ENCODE peak calls at places on chromosomes 3 and 15, in four cellular contexts. I, H, Z and E are unnamed samples.

GRCh38 chr3:101119535-101119934 is 126.3 kb upstream of the ABI3BP start:
- DNase-seq in I (no peak), H (no peak), Z (peak), E (no peak)

GRCh38 chr15:101031203-101031602 is 112.0 kb downstream of the LRRK1 start:
- DNase-seq in I (no peak), H (no peak), Z (peak), E (no peak)

GRCh38 chr3:183818706-183819624 is 6.4 kb downstream of the MAP6D1 start:
- DNase-seq in I (no peak), H (no peak), Z (no peak), E (no peak)

GRCh38 chr15:77817434-77817833 is 184.7 kb upstream of the LINGO1 start:
- DNase-seq in I (no peak), H (no peak), Z (no peak), E (no peak)

GRCh38 chr3:46442591-46443530 is 21.8 kb downstream of the LTF start:
- DNase-seq in I (no peak), H (peak), Z (no peak), E (no peak)

GRCh38 chr3:153848701-153849100 is 272.5 kb upstream of the ARHGEF26 start:
- DNase-seq in I (no peak), H (no peak), Z (no peak), E (no peak)

GRCh38 chr3:99534951-99535704 is 103.3 kb upstream of the COL8A1 start:
- DNase-seq in I (no peak), H (no peak), Z (peak), E (no peak)

GRCh38 chr3:147218976-147219375 is 187.4 kb downstream of the ZIC4 start:
- DNase-seq in I (no peak), H (no peak), Z (no peak), E (no peak)

GRCh38 chr15:56496635-56497034 is 31.7 kb upstream of the MNS1 start:
- DNase-seq in I (peak), H (peak), Z (peak), E (no peak)

GRCh38 chr15:26983822-26984221 is 12.8 kb downstream of the GABRG3 start:
- DNase-seq in I (peak), H (no peak), Z (no peak), E (no peak)

GRCh38 chr3:126494831-126495230 is 19.1 kb upstream of the ZXDC start:
- DNase-seq in I (no peak), H (no peak), Z (no peak), E (no peak)

GRCh38 chr3:38581774-38582173 is 67.7 kb downstream of the SCN5A start:
- DNase-seq in I (no peak), H (no peak), Z (no peak), E (peak)

GRCh38 chr3:100045696-100046095 is 68.6 kb downstream of the FILIP1L start:
- DNase-seq in I (peak), H (no peak), Z (peak), E (peak)

GRCh38 chr15:87578776-87579175 is 677.8 kb downstream of the NTRK3 start:
- DNase-seq in I (no peak), H (no peak), Z (no peak), E (no peak)

GRCh38 chr3:178385280-178385952 is 150.8 kb upstream of the KCNMB2 start:
- DNase-seq in I (peak), H (no peak), Z (peak), E (peak)
- TF ChIP-seq CEBPB in I (no peak), H (no peak), Z (no peak), E (no peak)

GRCh38 chr15:81312790-81313543 is 11.0 kb downstream of the STARD5 start:
- DNase-seq in I (no peak), H (peak), Z (peak), E (no peak)

GRCh38 chr15:81315452-81316203 is 8.3 kb downstream of the STARD5 start:
- DNase-seq in I (no peak), H (no peak), Z (no peak), E (no peak)

GRCh38 chr15:81316267-81316666 is 7.7 kb downstream of the STARD5 start:
- DNase-seq in I (no peak), H (no peak), Z (no peak), E (no peak)

GRCh38 chr15:81313686-81314085 is 10.3 kb downstream of the STARD5 start:
- DNase-seq in I (no peak), H (no peak), Z (peak), E (no peak)

GRCh38 chr15:81314378-81314777 is 9.6 kb downstream of the STARD5 start:
- DNase-seq in I (no peak), H (no peak), Z (no peak), E (no peak)
- TF ChIP-seq CEBPB in I (no peak), H (no peak), Z (no peak), E (no peak)

DNA sequence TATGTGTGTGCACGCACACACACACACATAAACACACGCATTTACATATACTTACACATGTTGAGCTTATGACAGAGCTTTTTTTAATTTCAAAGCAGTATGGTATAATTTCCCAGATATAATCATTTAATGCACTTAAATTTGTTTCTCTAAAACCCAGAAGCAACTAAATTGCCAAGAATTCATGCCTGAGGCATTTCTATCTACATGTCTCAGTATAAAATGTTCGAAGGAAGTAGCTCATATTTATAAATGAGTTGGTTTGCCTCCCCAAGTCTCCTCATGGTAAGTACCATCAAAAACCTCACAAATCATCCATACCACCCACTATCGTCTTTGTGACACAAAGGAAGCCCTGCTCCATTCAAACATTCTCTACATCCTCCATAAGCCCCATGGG is 130.6 kb downstream of the RPL22L1 start:
- DNase-seq in I (no peak), H (no peak), Z (no peak), E (no peak)
- TF ChIP-seq CEBPB in I (no peak), H (no peak), Z (no peak), E (no peak)

GRCh38 chr3:9744162-9744561 is 5.6 kb upstream of the OGG1 start:
- DNase-seq in I (no peak), H (no peak), Z (no peak), E (no peak)

GRCh38 chr3:9747267-9747666 is 2.5 kb upstream of the OGG1 start:
- DNase-seq in I (no peak), H (no peak), Z (peak), E (no peak)

GRCh38 chr3:9745521-9745920 is 4.2 kb upstream of the OGG1 start:
- DNase-seq in I (no peak), H (no peak), Z (no peak), E (no peak)

GRCh38 chr3:9743548-9743947 is 6.2 kb upstream of the OGG1 start:
- DNase-seq in I (no peak), H (no peak), Z (no peak), E (no peak)

DNA sequence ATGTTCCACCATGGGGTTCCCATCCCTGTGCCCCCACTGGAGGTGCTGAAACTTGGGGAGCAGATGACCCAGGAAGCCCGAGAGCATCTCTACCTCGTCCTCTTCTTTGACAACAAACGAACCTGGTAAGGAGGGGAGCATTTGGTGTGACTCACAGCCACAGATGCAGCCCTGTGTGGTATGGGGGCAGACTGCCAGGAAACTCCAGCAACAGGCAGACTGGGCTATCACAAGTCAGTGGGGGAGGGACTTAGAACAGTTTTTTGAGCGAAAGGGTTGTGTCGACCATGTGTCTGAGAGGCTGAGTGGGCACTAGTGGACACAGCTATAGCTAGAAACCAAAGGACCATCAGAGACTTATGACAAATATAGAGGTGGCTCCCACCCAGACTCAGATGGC is 3.4 kb upstream of the OGG1 start:
- DNase-seq in I (no peak), H (no peak), Z (peak), E (no peak)
- TF ChIP-seq CEBPB in I (no peak), H (no peak), Z (no peak), E (no peak)

GRCh38 chr3:56700136-56700535 is 17.1 kb upstream of the TASOR start:
- DNase-seq in I (no peak), H (no peak), Z (no peak), E (no peak)

GRCh38 chr3:56706629-56707028 is 23.6 kb upstream of the TASOR start:
- DNase-seq in I (no peak), H (no peak), Z (no peak), E (no peak)

GRCh38 chr3:56704706-56705105 is 21.6 kb upstream of the TASOR start:
- DNase-seq in I (no peak), H (no peak), Z (no peak), E (no peak)

GRCh38 chr3:56702487-56703315 is 19.6 kb upstream of the TASOR start:
- DNase-seq in I (peak), H (peak), Z (peak), E (no peak)
- TF ChIP-seq CEBPB in I (no peak), H (no peak), Z (no peak), E (no peak)

GRCh38 chr3:56321383-56321782 is 146.9 kb downstream of the ERC2 start:
- DNase-seq in I (no peak), H (no peak), Z (no peak), E (no peak)

GRCh38 chr3:56324473-56324872 is 143.8 kb downstream of the ERC2 start:
- DNase-seq in I (no peak), H (no peak), Z (no peak), E (no peak)

GRCh38 chr3:56322862-56323261 is 145.4 kb downstream of the ERC2 start:
- DNase-seq in I (no peak), H (no peak), Z (no peak), E (no peak)

GRCh38 chr3:56321892-56322291 is 146.4 kb downstream of the ERC2 start:
- DNase-seq in I (no peak), H (no peak), Z (no peak), E (no peak)

DNA sequence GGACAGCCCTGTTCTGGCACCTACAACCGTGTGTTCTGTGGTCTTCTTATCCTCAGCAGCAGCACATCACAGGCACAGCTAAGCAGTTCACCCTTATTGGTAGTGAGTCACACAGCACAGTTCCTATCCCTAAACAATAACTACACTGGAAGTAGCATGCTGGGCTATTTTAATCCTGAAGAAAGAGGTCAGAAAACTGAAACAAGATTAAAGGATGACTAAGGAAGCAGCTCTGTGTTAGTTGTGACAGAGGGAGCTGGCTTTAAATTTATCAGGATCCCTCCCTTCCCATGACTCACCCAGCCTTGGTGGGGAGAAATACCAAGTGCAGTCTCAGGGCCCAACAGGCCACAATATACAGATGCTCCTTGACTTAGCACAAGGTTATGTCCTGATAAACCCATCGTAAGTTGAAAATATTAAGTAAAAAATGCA is 144.3 kb downstream of the ERC2 start:
- DNase-seq in I (no peak), H (no peak), Z (peak), E (no peak)
- TF ChIP-seq CEBPB in I (no peak), H (no peak), Z (no peak), E (no peak)

DNA sequence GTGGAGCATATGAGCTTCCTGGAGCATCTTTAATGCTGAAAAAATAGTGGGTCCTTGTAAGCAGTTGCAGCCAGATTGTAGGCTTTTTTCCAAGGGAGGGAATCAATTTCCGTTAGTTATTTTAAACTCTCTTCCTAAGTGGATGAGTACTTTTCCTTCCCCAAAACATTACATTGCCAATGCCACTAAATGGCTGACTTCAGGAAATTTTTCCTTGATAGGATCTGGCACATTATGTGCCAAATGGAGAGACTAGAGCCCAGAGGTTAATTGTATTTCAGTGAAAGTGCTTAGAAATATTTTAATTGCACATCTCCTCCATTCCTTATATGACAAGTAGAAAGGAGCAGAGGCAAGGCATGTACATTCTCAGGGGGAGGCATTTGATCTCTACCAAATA is 83.5 kb downstream of the TNFAIP8L3 start:
- DNase-seq in I (no peak), H (no peak), Z (no peak), E (no peak)
- TF ChIP-seq CEBPB in I (no peak), H (no peak), Z (no peak), E (no peak)

GRCh38 chr15:83170474-83171165 is 37.0 kb downstream of the HDGFL3 start:
- DNase-seq in I (no peak), H (no peak), Z (peak), E (no peak)
- TF ChIP-seq CEBPB in I (no peak), H (no peak), Z (no peak), E (no peak)

DNA sequence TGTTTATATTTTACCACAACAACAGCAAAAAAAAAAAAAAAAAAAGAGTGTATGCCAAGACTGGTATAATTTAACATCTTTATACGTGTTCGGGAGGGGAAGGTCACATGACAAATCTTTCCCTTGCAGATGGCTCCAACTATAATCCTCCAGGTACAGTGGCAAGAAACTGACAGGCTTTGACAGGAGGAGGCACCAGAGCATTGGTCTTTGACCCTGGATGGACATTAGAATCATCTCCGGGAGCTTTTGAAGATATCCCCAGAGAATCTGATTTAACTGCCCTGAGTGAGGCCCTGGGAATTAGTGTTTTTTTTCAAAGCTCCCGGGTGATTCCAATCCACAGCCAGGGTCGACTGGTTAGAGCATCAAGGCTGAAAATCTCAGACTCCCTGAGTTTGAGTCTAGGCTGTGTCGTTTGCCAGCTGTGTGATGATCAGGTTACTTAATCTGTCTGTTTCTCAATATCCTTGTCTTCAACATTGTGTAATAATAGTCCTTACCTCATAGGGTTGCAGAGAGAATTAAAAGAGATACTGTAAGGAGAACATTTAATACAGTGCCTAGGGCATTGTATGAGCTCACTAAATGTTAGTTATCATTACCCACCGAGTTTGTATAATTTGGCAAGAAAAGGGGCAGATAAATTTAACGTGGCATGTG is 8.9 kb upstream of the SEMA5B start:
- DNase-seq in I (no peak), H (no peak), Z (peak), E (no peak)
- TF ChIP-seq CEBPB in I (peak), H (peak), Z (peak), E (no peak)

GRCh38 chr3:12707425-12707824 is 43.5 kb upstream of the RAF1 start:
- DNase-seq in I (peak), H (no peak), Z (peak), E (no peak)

GRCh38 chr3:12705374-12705926 is 41.5 kb upstream of the RAF1 start:
- DNase-seq in I (no peak), H (no peak), Z (no peak), E (no peak)

GRCh38 chr3:12706504-12707253 is 42.8 kb upstream of the RAF1 start:
- DNase-seq in I (peak), H (peak), Z (peak), E (peak)

GRCh38 chr3:12708584-12709192 is 44.8 kb upstream of the RAF1 start:
- DNase-seq in I (peak), H (no peak), Z (peak), E (no peak)

DNA sequence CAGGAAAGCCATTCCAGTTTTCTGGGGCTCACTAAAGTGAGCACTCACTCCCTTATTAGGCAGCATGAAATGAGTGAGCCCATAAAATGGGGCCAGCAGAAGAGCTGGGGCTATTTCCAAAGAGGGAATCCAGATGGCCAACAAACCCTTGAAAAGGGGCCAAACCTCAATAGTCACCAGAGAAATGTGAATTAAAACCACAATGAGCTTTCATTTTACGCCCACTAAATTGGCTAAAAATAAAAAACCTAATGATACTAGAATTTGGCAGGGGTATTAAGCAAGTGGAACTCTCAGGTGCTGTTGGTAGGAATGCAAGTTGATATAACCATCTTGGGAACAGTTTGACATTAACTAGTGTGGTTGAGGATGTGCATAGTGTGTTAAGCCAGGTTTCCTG is 42.1 kb upstream of the RAF1 start:
- DNase-seq in I (peak), H (no peak), Z (peak), E (no peak)
- TF ChIP-seq CEBPB in I (no peak), H (no peak), Z (no peak), E (no peak)